ENCODE peak calls at places on chromosomes 7 and 10, in eight cellular contexts. Q is HFFc6, B is AG10803, U is dorsolateral prefrontal cortex, X is transverse colon, S is HFF-Myc, M is progenitor cell of endocrine pancreas, A is left ventricle myocardium inferior. N is an unnamed sample.

GRCh38 chr10:132468201-132468600 is 69.4 kb upstream of the INPP5A start:
- DNase-seq in Q (no peak), B (no peak), U (no peak), X (no peak), S (no peak), M (no peak), A (peak; percentile 5), N (no peak)

GRCh38 chr7:44738031-44738730 is 10.5 kb upstream of the ZMIZ2 start:
- DNase-seq in Q (no peak), B (no peak), U (no peak), X (no peak), S (no peak), M (no peak), A (no peak), N (peak; percentile 13)

GRCh38 chr7:43465581-43466554 is 117.0 kb upstream of the STK17A start:
- DNase-seq in Q (no peak), B (peak; percentile 77), U (no peak), X (no peak), S (no peak), M (no peak), A (no peak), N (peak; percentile 71)

GRCh38 chr7:39073432-39073831 is 95.7 kb downstream of the POU6F2 start:
- DNase-seq in Q (no peak), B (no peak), U (no peak), X (no peak), S (no peak), M (no peak), A (no peak), N (no peak)

GRCh38 chr7:158655931-158656441 is 48.6 kb downstream of the NCAPG2 start:
- DNase-seq in Q (no peak), B (no peak), U (no peak), X (no peak), S (no peak), M (no peak), A (no peak), N (peak; percentile 32)

GRCh38 chr10:86944031-86944419 is 13.4 kb downstream of the MMRN2 start:
- DNase-seq in Q (no peak), B (no peak), U (no peak), X (no peak), S (no peak), M (no peak), A (no peak), N (no peak)

GRCh38 chr10:102133373-102134195 is 744 bp downstream of the PPRC1 start:
- DNase-seq in Q (peak; percentile 71), B (peak; percentile 67), U (peak; percentile 66), X (peak; percentile 75), S (no peak), M (peak; percentile 55), A (peak; percentile 74), N (peak; percentile 73)

GRCh38 chr7:39577229-39577874 is 11.1 kb downstream of the YAE1 start:
- DNase-seq in Q (no peak), B (no peak), U (no peak), X (no peak), S (no peak), M (no peak), A (no peak), N (no peak)

GRCh38 chr10:78515037-78515872 is 481.6 kb downstream of the RPS24 start:
- DNase-seq in Q (no peak), B (peak; percentile 18), U (no peak), X (no peak), S (no peak), M (no peak), A (no peak), N (no peak)

GRCh38 chr7:16841681-16842080 is 36.9 kb upstream of the AGR2 start:
- DNase-seq in Q (no peak), B (peak; percentile 59), U (no peak), X (no peak), S (no peak), M (no peak), A (no peak), N (no peak)

GRCh38 chr10:47314416-47314970 is 7.8 kb upstream of the GDF2 start:
- DNase-seq in Q (no peak), B (no peak), U (peak; percentile 23), X (no peak), S (no peak), M (no peak), A (no peak), N (no peak)

GRCh38 chr7:140610204-140611165 is 30.1 kb downstream of the DENND2A start:
- DNase-seq in Q (no peak), B (no peak), U (no peak), X (no peak), S (no peak), M (no peak), A (no peak), N (no peak)

GRCh38 chr7:855686-856369 is 20.5 kb upstream of the GET4 start:
- DNase-seq in Q (no peak), B (no peak), U (no peak), X (no peak), S (no peak), M (no peak), A (no peak), N (no peak)

GRCh38 chr10:75398630-75399460 is 2.7 kb downstream of the ZNF503 start:
- DNase-seq in Q (no peak), B (peak; percentile 37), U (no peak), X (peak; percentile 22), S (no peak), M (no peak), A (peak; percentile 38), N (no peak)

GRCh38 chr10:73953665-73954064 is 42.7 kb downstream of the PLAU start:
- DNase-seq in Q (no peak), B (peak; percentile 95), U (no peak), X (no peak), S (no peak), M (no peak), A (no peak), N (no peak)

GRCh38 chr7:76241141-76241540 is 39.4 kb downstream of the SRRM3 start:
- DNase-seq in Q (no peak), B (no peak), U (no peak), X (no peak), S (no peak), M (no peak), A (no peak), N (no peak)

GRCh38 chr7:82665966-82666507 is 222.5 kb upstream of the CACNA2D1 start:
- DNase-seq in Q (no peak), B (no peak), U (no peak), X (no peak), S (no peak), M (no peak), A (no peak), N (no peak)

GRCh38 chr7:103766630-103767029 is 222.8 kb downstream of the RELN start:
- DNase-seq in Q (no peak), B (no peak), U (no peak), X (no peak), S (no peak), M (no peak), A (no peak), N (no peak)

DNA sequence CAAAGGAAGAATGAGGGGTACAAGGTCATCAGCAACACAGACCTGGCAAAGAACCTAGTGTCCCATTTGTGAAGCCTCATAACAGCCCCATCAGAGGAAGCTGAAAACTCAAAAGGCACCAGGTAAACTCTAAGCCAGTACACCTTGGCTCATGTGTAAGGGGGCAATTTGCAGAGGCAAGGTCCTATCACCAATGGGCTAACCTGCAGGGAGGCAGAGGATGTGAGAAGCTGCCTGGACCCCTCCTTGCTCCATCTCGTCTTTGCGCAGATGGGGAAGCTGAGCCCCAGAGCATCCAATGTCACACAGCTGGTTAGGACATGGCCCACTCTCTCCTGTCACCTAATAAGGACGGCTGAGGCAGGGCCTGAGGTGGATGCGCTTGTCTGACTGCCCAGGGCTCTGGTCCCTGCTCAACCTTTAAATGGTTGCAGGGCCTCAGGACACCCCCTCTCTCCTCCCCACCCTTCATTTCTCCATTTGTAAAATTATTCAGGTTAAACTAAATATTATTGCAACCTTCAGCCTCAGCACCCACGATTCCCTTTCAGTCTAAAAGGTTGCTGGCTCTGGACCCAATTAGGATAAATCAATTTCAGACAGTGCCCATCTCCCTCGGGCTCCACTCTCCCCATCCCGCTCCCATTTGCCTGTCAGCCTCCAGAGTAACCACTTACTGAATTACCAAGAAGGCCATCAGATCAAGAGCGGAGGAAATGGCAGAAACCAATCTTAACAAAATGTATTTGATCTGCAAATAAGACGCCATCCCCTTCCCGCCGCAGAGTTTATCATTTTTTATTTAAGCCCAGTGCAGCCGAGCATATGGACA is 135.3 kb downstream of the OAT start:
- DNase-seq in Q (no peak), B (no peak), U (no peak), X (no peak), S (no peak), M (no peak), A (no peak), N (no peak)
- TF ChIP-seq CTCF in Q (no peak), B (no peak), U (no peak), X (no peak), S (no peak), M (no peak), A (no peak), N (no peak)

DNA sequence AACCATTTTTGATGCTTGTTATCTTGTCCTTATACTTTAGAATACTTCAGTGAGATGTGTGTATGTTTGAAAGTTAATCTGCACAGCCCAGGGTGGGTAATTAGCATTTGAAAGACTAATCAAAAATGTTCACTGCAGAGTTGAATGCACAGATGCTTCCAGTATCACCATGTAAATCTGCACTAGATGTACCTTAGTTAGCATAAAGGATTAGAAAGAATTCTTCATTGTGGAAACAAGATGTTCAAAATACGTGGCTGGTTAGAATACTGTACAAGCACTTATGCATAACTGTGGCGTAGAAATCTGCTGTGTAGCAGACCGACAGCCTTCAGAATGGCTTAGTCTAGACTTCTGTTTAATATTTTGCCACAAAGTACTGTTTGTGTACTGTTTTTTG is 2.2 kb upstream of the TMEM168 start:
- DNase-seq in Q (no peak), B (no peak), U (no peak), X (no peak), S (no peak), M (no peak), A (no peak), N (no peak)
- TF ChIP-seq CTCF in Q (no peak), B (no peak), U (no peak), X (no peak), S (no peak), M (no peak), A (no peak), N (no peak)

DNA sequence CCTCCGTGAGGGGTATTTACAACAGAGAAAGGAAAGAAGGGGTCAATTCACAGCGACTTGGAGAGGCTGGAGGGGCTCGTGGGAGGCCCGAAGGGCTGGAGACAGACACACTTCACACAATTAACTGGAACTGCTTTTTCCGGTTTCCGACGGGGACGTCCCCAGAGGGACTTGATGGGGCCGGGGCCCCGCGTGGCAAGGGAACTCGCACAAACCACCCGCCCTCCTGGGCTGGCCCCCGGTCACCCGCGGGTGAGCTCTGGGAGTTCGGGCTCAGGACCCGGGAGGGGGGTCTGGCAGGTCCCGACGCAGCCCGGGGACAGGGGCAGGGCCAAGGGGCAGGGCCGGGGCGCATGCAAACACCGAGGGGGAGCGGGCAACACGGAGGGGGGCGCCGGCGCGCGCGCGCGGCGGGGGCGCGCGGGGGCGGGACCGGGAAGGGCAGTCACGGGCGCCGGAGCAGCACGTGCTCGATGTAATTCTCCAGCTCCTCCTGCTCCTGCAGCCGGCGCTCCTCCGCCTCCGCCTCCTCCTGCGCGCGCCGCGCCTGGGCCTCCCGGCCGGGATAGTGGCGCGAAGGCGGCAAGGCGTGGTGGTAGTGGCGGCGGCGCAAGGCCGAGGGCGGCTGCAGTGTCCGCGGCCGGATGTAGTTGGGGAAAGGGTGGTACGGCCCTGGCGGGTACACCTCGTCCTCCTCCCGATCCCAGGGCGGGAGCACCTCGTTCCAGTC is 2.7 kb downstream of the VGF start:
- DNase-seq in Q (peak; percentile 36), B (peak; percentile 42), U (no peak), X (peak; percentile 57), S (no peak), M (no peak), A (peak; percentile 27), N (peak; percentile 74)
- TF ChIP-seq CTCF in Q (no peak), B (no peak), U (no peak), X (no peak), S (no peak), M (no peak), A (no peak), N (no peak)

GRCh38 chr10:18583575-18584270 is 67.7 kb downstream of the NSUN6 start:
- DNase-seq in Q (no peak), B (no peak), U (no peak), X (no peak), S (no peak), M (no peak), A (no peak), N (peak; percentile 5)
- TF ChIP-seq CTCF in Q (peak; percentile 70), B (no peak), U (no peak), X (no peak), S (peak; percentile 3), M (peak; percentile 32), A (no peak), N (peak; percentile 19)